ENCODE peak calls at places on chromosomes 16 and 17, in seven cellular contexts. O, R, Z, V, S, K and T are unnamed samples.

GRCh38 chr17:76131692-76132573 is 9.1 kb downstream of the FOXJ1 start:
- DNase-seq in O (no peak), R (no peak), Z (no peak), V (no peak), S (no peak), K (no peak), T (no peak)

GRCh38 chr16:12449374-12449773 is 354.3 kb downstream of the CPPED1 start:
- DNase-seq in O (no peak), R (no peak), Z (no peak), V (no peak), S (no peak), K (no peak), T (no peak)

GRCh38 chr17:37488009-37488604 is 1.6 kb upstream of the DUSP14 start:
- DNase-seq in O (peak), R (peak), Z (peak), V (no peak), S (peak), K (no peak), T (peak)

GRCh38 chr16:67302076-67302475 is 22.7 kb downstream of the PLEKHG4 start:
- DNase-seq in O (no peak), R (no peak), Z (no peak), V (no peak), S (no peak), K (no peak), T (no peak)

GRCh38 chr17:74177018-74177450 is 26.4 kb upstream of the RPL38 start:
- DNase-seq in O (no peak), R (no peak), Z (no peak), V (no peak), S (no peak), K (no peak), T (no peak)

GRCh38 chr16:24988593-24989338 is 26.4 kb downstream of the ARHGAP17 start:
- DNase-seq in O (no peak), R (peak), Z (peak), V (no peak), S (no peak), K (no peak), T (peak)

GRCh38 chr17:74214642-74215331 is 1.4 kb downstream of the TTYH2 start:
- DNase-seq in O (peak), R (no peak), Z (no peak), V (no peak), S (no peak), K (no peak), T (no peak)

GRCh38 chr16:57178296-57178695 is 7.5 kb downstream of the PSME3IP1 start:
- DNase-seq in O (no peak), R (no peak), Z (no peak), V (no peak), S (no peak), K (no peak), T (no peak)

GRCh38 chr17:77400445-77400870 is 259.7 kb downstream of the SEC14L1 start:
- DNase-seq in O (peak), R (peak), Z (no peak), V (peak), S (peak), K (peak), T (no peak)

GRCh38 chr16:81229811-81230210 is 8.7 kb upstream of the BCO1 start:
- DNase-seq in O (no peak), R (no peak), Z (no peak), V (no peak), S (no peak), K (no peak), T (no peak)

GRCh38 chr16:3889059-3889458 is 8.5 kb upstream of the CREBBP start:
- DNase-seq in O (no peak), R (no peak), Z (no peak), V (no peak), S (no peak), K (no peak), T (no peak)

GRCh38 chr16:30808163-30808562 is 21.2 kb upstream of the ZNF629 start:
- DNase-seq in O (no peak), R (no peak), Z (no peak), V (no peak), S (peak), K (no peak), T (no peak)

GRCh38 chr16:15976225-15976812 is 26.9 kb downstream of the ABCC1 start:
- DNase-seq in O (no peak), R (no peak), Z (no peak), V (no peak), S (no peak), K (no peak), T (no peak)

GRCh38 chr16:53372942-53373871 is 61.1 kb upstream of the RBL2 start:
- DNase-seq in O (no peak), R (peak), Z (no peak), V (peak), S (no peak), K (peak), T (peak)

GRCh38 chr16:30368792-30369090 is 1.6 kb downstream of the TBC1D10B start:
- DNase-seq in O (no peak), R (no peak), Z (no peak), V (no peak), S (no peak), K (no peak), T (no peak)

GRCh38 chr17:45345554-45346254 is 28.9 kb upstream of the MAP3K14 start:
- DNase-seq in O (no peak), R (no peak), Z (peak), V (no peak), S (no peak), K (no peak), T (no peak)

GRCh38 chr17:41692722-41693521 is 4.2 kb downstream of the EIF1 start:
- DNase-seq in O (no peak), R (no peak), Z (peak), V (no peak), S (no peak), K (no peak), T (no peak)

GRCh38 chr17:76467809-76468633 is 618 bp downstream of the AANAT start:
- DNase-seq in O (no peak), R (no peak), Z (no peak), V (no peak), S (no peak), K (no peak), T (no peak)

GRCh38 chr16:29656688-29657523 is 6.1 kb upstream of the SPN start:
- DNase-seq in O (no peak), R (no peak), Z (no peak), V (no peak), S (no peak), K (no peak), T (no peak)

GRCh38 chr16:55059146-55059545 is 128.5 kb downstream of the IRX5 start:
- DNase-seq in O (no peak), R (no peak), Z (no peak), V (no peak), S (no peak), K (no peak), T (no peak)

GRCh38 chr17:7263071-7263800 is 958 bp upstream of the CLDN7 start:
- DNase-seq in O (peak), R (no peak), Z (no peak), V (peak), S (no peak), K (no peak), T (peak)

GRCh38 chr17:44376124-44376523 is 12.5 kb upstream of the FAM171A2 start:
- DNase-seq in O (no peak), R (no peak), Z (peak), V (peak), S (no peak), K (no peak), T (no peak)

GRCh38 chr16:52191533-52192134 is 355.3 kb downstream of the TOX3 start:
- DNase-seq in O (peak), R (peak), Z (peak), V (peak), S (peak), K (peak), T (peak)

GRCh38 chr17:7841622-7842379 is 7.8 kb downstream of the KDM6B start:
- DNase-seq in O (peak), R (peak), Z (peak), V (peak), S (peak), K (peak), T (peak)

GRCh38 chr17:81890447-81891302 is 711 bp downstream of the ALYREF start:
- DNase-seq in O (no peak), R (no peak), Z (no peak), V (peak), S (no peak), K (no peak), T (no peak)